ENCODE peak calls at places on chromosomes 11 and 22, in six cellular contexts. E is CD4-positive, CD25-positive, alpha-beta regulatory T cell; J is gastrocnemius medialis; S is NK-92 treated with Interleukin-12 subunit alpha and Interleukin-12 subunit beta, amount 100 ng/mL, for 24 hours; G is left ventricle myocardium inferior; R is HL-60. K is an unnamed sample.

GRCh38 chr11:33266418-33267215 is 9.4 kb downstream of the HIPK3 start:
- DNase-seq in G (peak), E (no peak), J (no peak), R (no peak), S (no peak), K (no peak)

GRCh38 chr11:95835768-95836488 is 45.6 kb downstream of the CEP57 start:
- DNase-seq in G (peak), S (no peak), J (peak), R (peak), E (peak), K (no peak)

GRCh38 chr22:36386351-36386899 is 1.3 kb downstream of the MYH9 start:
- DNase-seq in E (peak), R (no peak), S (peak), J (no peak), G (no peak), K (no peak)

GRCh38 chr11:65934014-65934413 is 11.3 kb upstream of the TSGA10IP start:
- DNase-seq in S (no peak), R (no peak), G (no peak), E (no peak), J (no peak), K (no peak)

GRCh38 chr22:37996515-37997246 is 12.3 kb upstream of the SOX10 start:
- DNase-seq in S (no peak), R (no peak), J (no peak), G (no peak), E (no peak), K (no peak)

GRCh38 chr11:101126551-101127347 is 2.9 kb downstream of the PGR start:
- DNase-seq in G (peak), R (no peak), J (no peak), S (no peak), E (no peak), K (peak)

GRCh38 chr11:67303989-67304411 is 670 bp downstream of the SSH3 start:
- DNase-seq in J (no peak), R (no peak), S (no peak), G (no peak), E (peak), K (peak)

GRCh38 chr11:125724125-125724524 is 22.0 kb upstream of the PATE1 start:
- DNase-seq in R (no peak), E (no peak), J (no peak), S (no peak), G (no peak), K (no peak)

GRCh38 chr11:45895553-45896259 is 10.3 kb downstream of the MAPK8IP1 start:
- DNase-seq in G (no peak), R (no peak), S (no peak), J (no peak), E (no peak), K (no peak)

GRCh38 chr11:106399075-106399500 is 321.6 kb downstream of the AASDHPPT start:
- DNase-seq in S (no peak), E (no peak), J (peak), R (no peak), G (no peak), K (peak)

GRCh38 chr22:20647586-20648305 is 126.2 kb upstream of the SERPIND1 start:
- DNase-seq in J (no peak), S (no peak), E (no peak), R (no peak), G (no peak), K (no peak)